ENCODE peak calls at places on chromosome 1, in seven cellular contexts. U is GM23248, Q is hepatocyte, F is mammary epithelial cell, X is endothelial cell of umbilical vein, V is HCT116, O is neuronal stem cell. R is an unnamed sample.

GRCh38 chr1:206772228-206773002 is at the start of gene IL10:
- DNase-seq in F (no peak), U (no peak), O (no peak), Q (no peak), X (no peak), V (no peak), R (no peak)

GRCh38 chr1:11790880-11791715 is 14.7 kb downstream of the MTHFR start:
- DNase-seq in U (peak; percentile 94), F (peak; percentile 67), O (no peak), X (peak; percentile 81), Q (peak; percentile 86), V (peak; percentile 72), R (peak; percentile 91)

GRCh38 chr1:241181971-241182370 is 175.0 kb downstream of the RGS7 start:
- DNase-seq in U (no peak), V (no peak), F (no peak), O (no peak), Q (no peak), X (no peak), R (no peak)

GRCh38 chr1:32817815-32818786 is 648 bp downstream of the S100PBP start:
- DNase-seq in O (peak; percentile 69), F (peak; percentile 51), Q (peak; percentile 76), V (peak; percentile 32), U (peak; percentile 79), X (peak; percentile 58), R (peak; percentile 34)

GRCh38 chr1:165531021-165531420 is 12.8 kb upstream of the LRRC52 start:
- DNase-seq in F (no peak), O (no peak), V (no peak), X (no peak), U (no peak), Q (no peak), R (no peak)

GRCh38 chr1:238581332-238581731 is 690.6 kb upstream of the ZP4 start:
- DNase-seq in F (no peak), Q (no peak), X (no peak), V (no peak), U (peak; percentile 8), O (no peak), R (no peak)

GRCh38 chr1:47650205-47650604 is 212.4 kb downstream of the FOXD2 start:
- DNase-seq in X (peak; percentile 96), Q (peak; percentile 64), U (peak; percentile 88), V (peak; percentile 69), F (peak; percentile 97), O (no peak), R (peak; percentile 93)

GRCh38 chr1:2787163-2787911 is 14.2 kb downstream of the TTC34 start:
- DNase-seq in V (no peak), Q (no peak), F (no peak), X (no peak), O (no peak), U (no peak), R (no peak)

GRCh38 chr1:44423706-44424546 is 18.9 kb downstream of the RNF220 start:
- DNase-seq in Q (peak; percentile 23), V (no peak), O (no peak), X (peak; percentile 50), F (peak; percentile 81), U (peak; percentile 60), R (peak; percentile 73)

GRCh38 chr1:11836955-11837766 is 10.4 kb downstream of the NPPA start:
- DNase-seq in X (no peak), U (no peak), V (no peak), Q (no peak), O (no peak), F (no peak), R (no peak)

GRCh38 chr1:76238094-76238551 is 163.6 kb downstream of the ST6GALNAC3 start:
- DNase-seq in Q (no peak), V (peak; percentile 73), U (no peak), F (no peak), O (no peak), X (no peak), R (peak; percentile 56)

GRCh38 chr1:226406401-226406881 is 1.5 kb downstream of the PARP1 start:
- DNase-seq in U (peak; percentile 43), Q (no peak), X (no peak), F (peak; percentile 73), V (no peak), O (no peak), R (peak; percentile 29)
- H2AFZ ChIP-seq in U (peak overlapping the region; percentile 86), Q (no peak overlapping the region), X (no peak overlapping the region), F (peak overlapping the region; percentile 94), V (no peak overlapping the region), O (no peak overlapping the region), R (peak overlapping the region; percentile 23)

DNA sequence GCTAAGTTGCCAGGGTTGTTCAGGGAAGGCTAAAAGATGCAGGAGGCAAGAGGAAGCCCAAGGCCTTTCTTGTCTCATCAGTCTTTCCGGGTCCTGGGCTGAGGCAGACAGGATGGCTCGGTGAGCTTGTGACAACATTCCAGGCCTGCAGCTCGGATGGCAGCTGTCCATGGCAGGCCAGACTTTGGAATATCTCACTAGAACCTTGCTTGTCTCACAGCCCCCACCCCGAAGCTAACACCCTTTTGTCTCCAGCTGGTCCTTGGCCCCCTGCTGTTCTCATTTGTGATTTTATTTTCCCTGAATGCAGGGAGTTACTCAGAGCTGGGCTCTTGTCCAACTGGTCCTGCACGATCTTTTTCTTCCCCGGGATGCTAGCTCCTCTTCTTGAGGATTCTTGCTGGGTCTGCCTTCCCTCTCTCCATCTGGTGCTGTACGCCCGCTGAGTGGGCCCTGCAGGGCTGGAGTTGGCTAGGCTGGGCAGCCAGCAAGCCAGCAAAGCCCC is 477.2 kb upstream of the CAMK1G start:
- DNase-seq in V (no peak), F (no peak), X (no peak), O (no peak), U (peak; percentile 75), Q (peak; percentile 9), R (peak; percentile 65)
- H3K27ac ChIP-seq in V (no peak overlapping the region), F (no peak overlapping the region), X (no peak overlapping the region), O (no peak overlapping the region), U (no peak overlapping the region), Q (no peak overlapping the region), R (no peak overlapping the region)

GRCh38 chr1:68196676-68197075 is 35.6 kb downstream of the WLS start:
- DNase-seq in O (no peak), V (no peak), Q (no peak), X (no peak), U (no peak), F (no peak), R (no peak)
- H2AFZ ChIP-seq in O (no peak overlapping the region), V (no peak overlapping the region), Q (no peak overlapping the region), X (no peak overlapping the region), U (peak overlapping the region; percentile 48), F (no peak overlapping the region), R (no peak overlapping the region)

GRCh38 chr1:177286396-177286795 is 115.6 kb downstream of the BRINP2 start:
- DNase-seq in Q (no peak), O (no peak), U (peak; percentile 44), F (no peak), V (no peak), X (no peak), R (peak; percentile 86)

GRCh38 chr1:177281901-177282300 is 111.1 kb downstream of the BRINP2 start:
- DNase-seq in Q (no peak), O (peak; percentile 26), F (no peak), X (no peak), V (no peak), U (no peak), R (no peak)

GRCh38 chr1:177278626-177279390 is 108.0 kb downstream of the BRINP2 start:
- DNase-seq in U (peak; percentile 55), V (no peak), Q (peak; percentile 48), O (no peak), X (no peak), F (peak; percentile 75), R (peak; percentile 65)

GRCh38 chr1:177283380-177283779 is 112.6 kb downstream of the BRINP2 start:
- DNase-seq in X (no peak), F (no peak), O (no peak), V (no peak), Q (no peak), U (no peak), R (no peak)

DNA sequence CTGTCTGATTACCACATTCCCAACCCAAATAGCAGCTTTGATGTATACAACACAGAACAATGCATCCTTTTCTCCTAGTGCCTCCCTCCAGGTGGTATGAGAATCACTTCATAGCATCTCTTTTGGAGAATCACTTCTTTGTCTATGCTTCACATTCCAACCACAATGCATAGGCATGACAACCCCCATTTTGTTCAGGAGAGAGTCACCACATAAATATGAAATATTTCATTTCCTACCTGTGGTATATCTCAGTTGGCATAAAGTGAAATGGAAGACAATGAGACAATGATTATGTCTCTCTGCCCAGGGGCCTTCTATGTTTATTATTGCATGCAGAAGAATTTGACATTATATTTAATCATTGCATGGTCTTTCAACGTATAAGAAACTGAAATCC is 112.2 kb downstream of the BRINP2 start:
- DNase-seq in V (no peak), U (no peak), F (peak; percentile 90), Q (no peak), X (no peak), O (no peak), R (no peak)
- H3K27ac ChIP-seq in V (no peak overlapping the region), U (no peak overlapping the region), F (peak overlapping the region; percentile 77), Q (no peak overlapping the region), X (no peak overlapping the region), O (no peak overlapping the region), R (no peak overlapping the region)